ENCODE peak calls at places on chromosomes 13 and 19, in nine cellular contexts. I, Z, N, W, L, E, U, M and O are unnamed samples.

GRCh38 chr13:89763011-89763410 is 1584.5 kb upstream of the MIR17HG start:
- DNase-seq in I (no peak), Z (no peak), N (no peak), W (no peak), L (no peak), E (no peak), U (peak; percentile 41), M (no peak), O (no peak)

GRCh38 chr19:22797040-22797439 is 13.1 kb upstream of the ZNF99 start:
- DNase-seq in I (no peak), Z (no peak), N (no peak), W (no peak), L (no peak), E (no peak), U (no peak), M (no peak), O (no peak)

GRCh38 chr19:391726-392374 is 17.1 kb downstream of the C2CD4C start:
- DNase-seq in I (no peak), Z (peak; percentile 7), N (no peak), W (peak; percentile 33), L (no peak), E (no peak), U (no peak), M (no peak), O (no peak)

GRCh38 chr13:34076943-34077703 is 259.2 kb downstream of the RFC3 start:
- DNase-seq in I (no peak), Z (no peak), N (no peak), W (no peak), L (no peak), E (no peak), U (peak; percentile 16), M (no peak), O (no peak)

GRCh38 chr19:47430041-47430802 is 10.9 kb upstream of the MEIS3 start:
- DNase-seq in I (no peak), Z (peak; percentile 56), N (no peak), W (no peak), L (peak; percentile 73), E (no peak), U (no peak), M (no peak), O (no peak)

GRCh38 chr13:102280366-102280765 is 121.5 kb downstream of the FGF14 start:
- DNase-seq in I (no peak), Z (no peak), N (no peak), W (no peak), L (no peak), E (no peak), U (no peak), M (no peak), O (no peak)

GRCh38 chr13:24900507-24900906 is 136.5 kb downstream of the RNF17 start:
- DNase-seq in I (no peak), Z (no peak), N (no peak), W (no peak), L (no peak), E (no peak), U (no peak), M (no peak), O (no peak)

GRCh38 chr19:11693505-11694499 is 44.9 kb downstream of the ZNF823 start:
- DNase-seq in I (no peak), Z (no peak), N (no peak), W (no peak), L (peak; percentile 26), E (no peak), U (peak; percentile 70), M (no peak), O (no peak)

GRCh38 chr19:10001899-10002298 is 8.4 kb downstream of the COL5A3 start:
- DNase-seq in I (no peak), Z (peak; percentile 80), N (no peak), W (no peak), L (peak; percentile 74), E (peak; percentile 71), U (no peak), M (peak; percentile 57), O (no peak)

GRCh38 chr13:78102121-78102677 is 183.6 kb upstream of the EDNRB start:
- DNase-seq in I (no peak), Z (no peak), N (no peak), W (no peak), L (peak; percentile 20), E (peak; percentile 15), U (peak; percentile 40), M (no peak), O (no peak)

GRCh38 chr13:82506805-82507404 is 1375.4 kb downstream of the SLITRK1 start:
- DNase-seq in I (no peak), Z (no peak), N (no peak), W (no peak), L (no peak), E (no peak), U (no peak), M (no peak), O (no peak)

GRCh38 chr13:95547531-95548167 is 4.9 kb upstream of the CLDN10 start:
- DNase-seq in I (no peak), Z (no peak), N (no peak), W (no peak), L (no peak), E (no peak), U (no peak), M (no peak), O (no peak)

GRCh38 chr19:45138303-45138751 is 22.5 kb downstream of the NKPD1 start:
- DNase-seq in I (no peak), Z (no peak), N (no peak), W (no peak), L (no peak), E (no peak), U (no peak), M (no peak), O (no peak)

GRCh38 chr19:39372047-39372802 is 18.7 kb downstream of the PAF1 start:
- DNase-seq in I (no peak), Z (peak; percentile 59), N (peak; percentile 60), W (no peak), L (peak; percentile 64), E (peak; percentile 70), U (peak; percentile 20), M (peak; percentile 88), O (no peak)

GRCh38 chr19:43798546-43799409 is 3.5 kb downstream of the LYPD5 start:
- DNase-seq in I (no peak), Z (no peak), N (no peak), W (peak; percentile 84), L (peak; percentile 87), E (no peak), U (peak; percentile 90), M (no peak), O (no peak)

GRCh38 chr19:30023330-30023729 is 81.3 kb downstream of the URI1 start:
- DNase-seq in I (no peak), Z (no peak), N (no peak), W (no peak), L (no peak), E (no peak), U (no peak), M (no peak), O (no peak)

GRCh38 chr13:99272481-99272880 is 14.3 kb upstream of the GPR18 start:
- DNase-seq in I (no peak), Z (no peak), N (no peak), W (no peak), L (no peak), E (no peak), U (no peak), M (no peak), O (no peak)

GRCh38 chr19:41997121-41997850 is 3.3 kb upstream of the ATP1A3 start:
- DNase-seq in I (no peak), Z (peak; percentile 42), N (no peak), W (no peak), L (peak; percentile 28), E (peak; percentile 54), U (peak; percentile 23), M (peak; percentile 51), O (no peak)

GRCh38 chr19:41995959-41996797 is 2.1 kb upstream of the ATP1A3 start:
- DNase-seq in I (no peak), Z (no peak), N (no peak), W (no peak), L (no peak), E (no peak), U (no peak), M (no peak), O (no peak)

GRCh38 chr19:41998246-41999020 is 4.4 kb upstream of the ATP1A3 start:
- DNase-seq in I (no peak), Z (no peak), N (no peak), W (no peak), L (no peak), E (peak; percentile 48), U (no peak), M (no peak), O (no peak)

GRCh38 chr19:41999071-41999877 is 5.2 kb upstream of the ATP1A3 start:
- DNase-seq in I (no peak), Z (no peak), N (no peak), W (no peak), L (no peak), E (no peak), U (no peak), M (no peak), O (no peak)

GRCh38 chr19:41997851-41998229 is 3.8 kb upstream of the ATP1A3 start:
- DNase-seq in I (no peak), Z (no peak), N (no peak), W (no peak), L (no peak), E (no peak), U (no peak), M (no peak), O (no peak)
- H3K27ac ChIP-seq in I (no peak overlapping the region), Z (no peak overlapping the region), N (no peak overlapping the region), W (no peak overlapping the region), L (no peak overlapping the region), E (no peak overlapping the region), U (no peak overlapping the region), M (no peak overlapping the region), O (no peak overlapping the region)

GRCh38 chr19:36363845-36364244 is 15.2 kb downstream of the ZFP14 start:
- DNase-seq in I (no peak), Z (no peak), N (no peak), W (no peak), L (no peak), E (no peak), U (no peak), M (no peak), O (no peak)
- H3K4me1 ChIP-seq in I (no peaks in the 10 kb centered on the region), Z (no peaks in the 10 kb centered on the region), N (no peaks in the 10 kb centered on the region), W (no peaks in the 10 kb centered on the region), L (no peaks in the 10 kb centered on the region), E (no peaks in the 10 kb centered on the region), U (no peaks in the 10 kb centered on the region), M (no peaks in the 10 kb centered on the region), O (no peaks in the 10 kb centered on the region)

GRCh38 chr19:55667511-55667910 is 7.5 kb upstream of the EPN1 start:
- DNase-seq in I (no peak), Z (no peak), N (no peak), W (no peak), L (no peak), E (no peak), U (no peak), M (no peak), O (no peak)
- H3K27ac ChIP-seq in I (no peak overlapping the region), Z (no peak overlapping the region), N (no peak overlapping the region), W (no peak overlapping the region), L (no peak overlapping the region), E (no peak overlapping the region), U (no peak overlapping the region), M (no peak overlapping the region), O (peak overlapping the region; percentile 55)

GRCh38 chr19:1844536-1845515 is 3.5 kb downstream of the REXO1 start:
- DNase-seq in I (no peak), Z (peak; percentile 25), N (no peak), W (peak; percentile 78), L (no peak), E (no peak), U (no peak), M (no peak), O (no peak)
- H3K4me1 ChIP-seq in I (peaks cover 7% of the 10 kb centered on the region), Z (no peaks in the 10 kb centered on the region), N (peaks cover 22% of the 10 kb centered on the region), W (peaks cover 72% of the 10 kb centered on the region), L (peaks cover 30% of the 10 kb centered on the region), E (peaks cover 60% of the 10 kb centered on the region), U (peaks cover 49% of the 10 kb centered on the region), M (peaks cover 17% of the 10 kb centered on the region), O (peaks cover 49% of the 10 kb centered on the region)